ENCODE peak calls at places on chromosomes 3 and 15, in seven cellular contexts. J, L, G, I, Y, E and V are unnamed samples.
A peak's percentile ranks its signal among the peaks of the same experiment; 100 is the strongest.

GRCh38 chr3:64163755-64164148 is 61.5 kb downstream of the PRICKLE2 start:
- DNase-seq in J (no peak), L (no peak), G (no peak), I (peak; percentile 86), Y (no peak), E (no peak), V (no peak)

GRCh38 chr15:87849181-87849580 is 407.4 kb downstream of the NTRK3 start:
- DNase-seq in J (no peak), L (peak; percentile 4), G (no peak), I (peak; percentile 14), Y (no peak), E (no peak), V (no peak)

GRCh38 chr3:45684327-45684892 is 4.8 kb upstream of the SACM1L start:
- DNase-seq in J (no peak), L (no peak), G (no peak), I (no peak), Y (no peak), E (no peak), V (no peak)

GRCh38 chr3:165751654-165752053 is 85.6 kb downstream of the BCHE start:
- DNase-seq in J (no peak), L (no peak), G (no peak), I (no peak), Y (no peak), E (no peak), V (no peak)

GRCh38 chr3:135516143-135516542 is 449.4 kb upstream of the PPP2R3A start:
- DNase-seq in J (no peak), L (no peak), G (no peak), I (peak; percentile 31), Y (no peak), E (no peak), V (no peak)

GRCh38 chr3:114380233-114380645 is 86.4 kb downstream of the TIGIT start:
- DNase-seq in J (no peak), L (peak; percentile 63), G (peak; percentile 88), I (peak; percentile 93), Y (no peak), E (no peak), V (no peak)

GRCh38 chr15:50162988-50163718 is 18.8 kb upstream of the SLC27A2 start:
- DNase-seq in J (no peak), L (no peak), G (no peak), I (no peak), Y (no peak), E (no peak), V (no peak)

GRCh38 chr3:66402596-66403267 is 98.1 kb downstream of the LRIG1 start:
- DNase-seq in J (no peak), L (no peak), G (no peak), I (no peak), Y (no peak), E (no peak), V (no peak)

GRCh38 chr3:156812521-156813335 is 13.4 kb upstream of the LEKR1 start:
- DNase-seq in J (no peak), L (no peak), G (peak; percentile 39), I (peak; percentile 42), Y (no peak), E (no peak), V (no peak)

GRCh38 chr15:75045332-75046015 is 22.1 kb downstream of the PPCDC start:
- DNase-seq in J (no peak), L (no peak), G (no peak), I (no peak), Y (no peak), E (no peak), V (no peak)

GRCh38 chr15:99504071-99504822 is 61.5 kb upstream of the MEF2A start:
- DNase-seq in J (no peak), L (no peak), G (no peak), I (no peak), Y (peak; percentile 59), E (peak; percentile 74), V (no peak)

GRCh38 chr3:64574194-64574593 is 113.6 kb downstream of the ADAMTS9 start:
- DNase-seq in J (no peak), L (no peak), G (no peak), I (no peak), Y (no peak), E (no peak), V (no peak)